ENCODE peak calls at places on chromosomes 13 and 19, in four cellular contexts. One of them, this sample, is unnamed.

GRCh38 chr13:66520511-66521390 is 709.4 kb downstream of the PCDH9 start:
- DNase-seq in transverse colon: no peak
- DNase-seq in IMR-90: no peak
- DNase-seq in H54: no peak
- DNase-seq in this sample: no peak

GRCh38 chr13:75129331-75129730 is 352.6 kb downstream of the TBC1D4 start:
- DNase-seq in transverse colon: no peak
- DNase-seq in IMR-90: no peak
- DNase-seq in H54: no peak
- DNase-seq in this sample: no peak

GRCh38 chr19:3785464-3785937 is 680 bp downstream of the MATK start:
- DNase-seq in transverse colon: no peak
- DNase-seq in IMR-90: no peak
- DNase-seq in H54: no peak
- DNase-seq in this sample: no peak

GRCh38 chr13:49374585-49375290 is 69.1 kb downstream of the CAB39L start:
- DNase-seq in transverse colon: no peak
- DNase-seq in IMR-90: peak; percentile 87
- DNase-seq in H54: peak; percentile 26
- DNase-seq in this sample: no peak

GRCh38 chr13:80363890-80364503 is 23.1 kb upstream of the SPRY2 start:
- DNase-seq in transverse colon: no peak
- DNase-seq in IMR-90: peak; percentile 49
- DNase-seq in H54: peak; percentile 24
- DNase-seq in this sample: no peak

GRCh38 chr13:54415753-54416366 is 1387.2 kb downstream of the OLFM4 start:
- DNase-seq in transverse colon: no peak
- DNase-seq in IMR-90: no peak
- DNase-seq in H54: no peak
- DNase-seq in this sample: no peak

GRCh38 chr13:59492030-59492636 is 671.6 kb downstream of the DIAPH3 start:
- DNase-seq in transverse colon: no peak
- DNase-seq in IMR-90: peak; percentile 36
- DNase-seq in H54: no peak
- DNase-seq in this sample: no peak

GRCh38 chr19:4690362-4690761 is 20.2 kb upstream of the MYDGF start:
- DNase-seq in transverse colon: no peak
- DNase-seq in IMR-90: no peak
- DNase-seq in H54: no peak
- DNase-seq in this sample: no peak

GRCh38 chr19:11091343-11092153 is 2.3 kb downstream of the LDLR start:
- DNase-seq in transverse colon: peak; percentile 79
- DNase-seq in IMR-90: peak; percentile 90
- DNase-seq in H54: peak; percentile 49
- DNase-seq in this sample: no peak
- TF ChIP-seq POLR2A in transverse colon: peak; percentile 68
- TF ChIP-seq POLR2A in IMR-90: peak; percentile 66
- TF ChIP-seq POLR2A in H54: no peak
- TF ChIP-seq POLR2A in this sample: no peak

GRCh38 chr19:44051654-44052402 is at the start of gene ZNF223:
- DNase-seq in transverse colon: peak; percentile 95
- DNase-seq in IMR-90: peak; percentile 89
- DNase-seq in H54: peak; percentile 74
- DNase-seq in this sample: peak; percentile 47
- TF ChIP-seq POLR2A in transverse colon: no peak
- TF ChIP-seq POLR2A in IMR-90: no peak
- TF ChIP-seq POLR2A in H54: no peak
- TF ChIP-seq POLR2A in this sample: no peak

DNA sequence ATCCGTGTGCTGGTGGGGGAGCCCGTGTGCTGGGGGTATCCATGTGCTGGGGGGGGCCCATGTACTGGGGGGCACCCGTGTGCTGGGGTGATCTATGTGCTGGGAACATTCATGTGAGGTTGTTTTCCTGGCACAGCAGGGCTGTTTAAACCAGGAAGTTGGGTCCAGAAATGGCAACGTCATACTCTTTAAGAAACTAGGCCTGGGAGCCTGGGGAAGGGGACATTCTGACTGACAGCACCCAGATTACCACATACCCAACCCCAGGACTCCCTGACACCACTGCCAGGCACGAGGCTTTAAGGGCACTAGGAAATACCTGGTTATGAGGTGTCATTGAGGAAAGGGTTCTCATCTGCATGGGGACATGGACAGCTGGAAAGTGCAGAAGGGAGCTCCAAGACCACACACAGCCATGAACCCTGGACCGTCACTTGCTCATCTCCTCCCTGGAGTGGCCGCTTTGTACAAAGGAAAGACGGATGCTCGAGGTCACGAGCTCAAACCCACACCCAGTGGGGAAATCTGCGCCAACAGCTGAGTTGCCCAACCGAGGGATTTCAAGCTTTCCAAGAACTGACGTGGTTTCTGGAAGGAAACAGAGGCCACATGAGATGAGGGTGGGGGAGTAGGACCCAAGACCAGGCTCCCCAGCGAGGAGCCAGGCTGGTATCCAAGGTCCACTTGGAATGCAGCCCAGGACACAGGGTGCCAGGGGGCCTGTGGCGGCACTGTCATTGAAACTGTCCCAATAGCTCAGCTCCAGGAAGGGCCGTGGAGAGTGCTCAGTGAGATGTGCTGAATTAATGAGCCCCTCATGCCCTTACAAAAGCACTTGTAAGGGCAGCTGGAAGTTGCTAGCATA is 40.9 kb downstream of the RAB20 start:
- DNase-seq in transverse colon: peak; percentile 88
- DNase-seq in IMR-90: peak; percentile 53
- DNase-seq in H54: no peak
- DNase-seq in this sample: no peak
- TF ChIP-seq POLR2A in transverse colon: peak; percentile 13
- TF ChIP-seq POLR2A in IMR-90: no peak
- TF ChIP-seq POLR2A in H54: no peak
- TF ChIP-seq POLR2A in this sample: no peak

GRCh38 chr19:10113592-10113963 is 2.1 kb downstream of the P2RY11 start:
- DNase-seq in transverse colon: no peak
- DNase-seq in IMR-90: no peak
- DNase-seq in H54: no peak
- DNase-seq in this sample: no peak

GRCh38 chr19:10110972-10111317 is 548 bp upstream of the P2RY11 start:
- DNase-seq in transverse colon: no peak
- DNase-seq in IMR-90: no peak
- DNase-seq in H54: no peak
- DNase-seq in this sample: no peak

GRCh38 chr19:10111405-10111811 is at the start of gene P2RY11:
- DNase-seq in transverse colon: peak; percentile 49
- DNase-seq in IMR-90: no peak
- DNase-seq in H54: no peak
- DNase-seq in this sample: no peak

GRCh38 chr19:10112895-10113591 is 1.6 kb downstream of the P2RY11 start:
- DNase-seq in transverse colon: peak; percentile 68
- DNase-seq in IMR-90: no peak
- DNase-seq in H54: no peak
- DNase-seq in this sample: peak; percentile 58

DNA sequence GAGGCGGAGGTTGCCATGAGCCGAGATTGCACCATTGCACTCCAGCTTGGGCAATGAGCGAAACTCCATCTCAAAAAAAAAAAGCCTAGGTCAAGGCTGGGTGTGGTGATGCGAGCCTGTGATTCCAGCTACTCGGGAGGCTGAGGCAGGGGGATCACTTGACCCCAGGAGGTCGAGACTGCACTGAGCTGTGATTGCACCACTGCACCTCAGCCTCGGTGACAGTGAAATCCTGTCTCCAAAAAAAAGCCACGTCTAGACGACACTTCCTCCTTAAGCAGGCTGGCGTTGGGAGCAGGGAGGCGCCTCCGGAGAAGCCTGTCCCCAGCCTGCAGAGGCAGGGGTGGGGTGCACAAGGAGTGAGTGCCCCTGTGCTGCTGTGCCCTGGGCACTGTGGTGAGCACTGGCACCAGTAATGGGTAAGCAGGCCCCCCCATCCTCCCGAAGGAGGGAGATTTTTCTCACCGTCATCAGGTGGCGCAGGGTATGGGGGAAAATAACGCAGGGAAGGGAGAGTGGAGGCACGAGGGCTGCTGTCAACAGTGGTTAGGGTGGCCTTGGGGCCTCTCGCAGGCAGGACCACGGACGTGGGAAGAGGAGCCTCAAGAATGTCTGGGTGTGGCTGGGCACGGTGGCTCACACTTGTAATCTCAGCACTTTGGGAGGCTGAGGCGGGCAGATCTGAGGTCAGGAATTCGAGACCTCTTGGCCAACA is 701 bp downstream of the P2RY11 start:
- DNase-seq in transverse colon: peak; percentile 14
- DNase-seq in IMR-90: no peak
- DNase-seq in H54: no peak
- DNase-seq in this sample: no peak
- TF ChIP-seq POLR2A in transverse colon: no peak
- TF ChIP-seq POLR2A in IMR-90: no peak
- TF ChIP-seq POLR2A in H54: peak; percentile 3
- TF ChIP-seq POLR2A in this sample: no peak

DNA sequence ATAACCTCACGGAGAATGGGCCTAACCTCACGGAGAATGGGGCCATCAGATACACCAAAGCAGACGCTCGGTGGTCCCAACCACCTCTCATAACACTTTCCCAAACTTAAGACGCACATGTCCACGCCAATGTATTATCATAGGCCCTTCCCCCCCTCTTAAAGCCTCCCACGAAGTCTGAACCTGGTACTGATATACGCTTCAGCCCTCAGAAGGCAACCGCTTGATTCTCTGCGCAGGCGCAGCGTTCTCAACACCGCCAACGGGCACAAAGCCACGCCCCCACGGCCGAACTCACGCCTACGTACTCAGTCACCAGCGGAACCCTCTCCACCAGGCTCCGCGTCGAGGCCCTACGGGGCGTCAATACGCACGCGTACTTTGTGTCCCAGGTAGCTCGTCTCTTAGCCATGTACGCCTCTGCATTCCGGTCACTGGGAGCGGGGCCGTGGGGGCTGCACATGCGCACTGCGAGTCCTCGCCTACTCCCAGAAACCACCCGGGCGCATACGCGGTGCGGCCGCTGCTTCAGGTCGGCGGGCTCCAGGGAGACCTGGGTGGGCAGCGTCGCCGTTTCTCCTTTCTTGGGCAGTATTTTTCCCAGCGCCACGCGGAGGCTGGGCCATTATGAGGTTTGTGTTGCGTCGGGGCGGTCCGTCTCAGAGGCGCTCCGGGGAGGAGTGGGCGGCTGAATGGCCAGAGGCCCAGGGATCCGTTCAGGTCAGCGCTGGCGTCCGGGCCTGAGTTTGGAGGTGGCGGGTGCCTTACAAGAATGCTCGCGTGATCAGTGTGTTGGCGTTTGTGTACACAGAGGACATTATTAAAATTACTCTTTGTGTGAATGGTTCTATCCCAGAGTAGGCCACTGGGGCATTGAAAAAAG is 25.3 kb downstream of the ZNF582 start:
- DNase-seq in transverse colon: peak; percentile 85
- DNase-seq in IMR-90: peak; percentile 89
- DNase-seq in H54: no peak
- DNase-seq in this sample: peak; percentile 50
- TF ChIP-seq POLR2A in transverse colon: peak; percentile 52
- TF ChIP-seq POLR2A in IMR-90: peak; percentile 65
- TF ChIP-seq POLR2A in H54: peak; percentile 16
- TF ChIP-seq POLR2A in this sample: peak; percentile 57

GRCh38 chr19:1258161-1258492 is 9.7 kb downstream of the MIDN start:
- DNase-seq in transverse colon: no peak
- DNase-seq in IMR-90: no peak
- DNase-seq in H54: no peak
- DNase-seq in this sample: no peak
- TF ChIP-seq POLR2A in transverse colon: no peak
- TF ChIP-seq POLR2A in IMR-90: no peak
- TF ChIP-seq POLR2A in H54: no peak
- TF ChIP-seq POLR2A in this sample: peak; percentile 42

GRCh38 chr19:50147462-50148423 is 15.3 kb downstream of the IZUMO2 start:
- DNase-seq in transverse colon: peak; percentile 86
- DNase-seq in IMR-90: peak; percentile 92
- DNase-seq in H54: peak; percentile 91
- DNase-seq in this sample: no peak
- TF ChIP-seq POLR2A in transverse colon: no peak
- TF ChIP-seq POLR2A in IMR-90: no peak
- TF ChIP-seq POLR2A in H54: peak; percentile 72
- TF ChIP-seq POLR2A in this sample: no peak

GRCh38 chr13:94549241-94550029 is 46.5 kb downstream of the TGDS start:
- DNase-seq in transverse colon: peak; percentile 93
- DNase-seq in IMR-90: peak; percentile 96
- DNase-seq in H54: peak; percentile 93
- DNase-seq in this sample: peak; percentile 85
- TF ChIP-seq POLR2A in transverse colon: peak; percentile 38
- TF ChIP-seq POLR2A in IMR-90: peak; percentile 17
- TF ChIP-seq POLR2A in H54: peak; percentile 53
- TF ChIP-seq POLR2A in this sample: peak; percentile 80

This sample was measured in GM12892.